ENCODE peak calls at places on chromosomes 2 and 18, in five cellular contexts. J, P, S, K and W are unnamed samples.

GRCh38 chr18:34086370-34086769 is 138.3 kb downstream of the NOL4 start:
- DNase-seq in J (no peak), P (no peak), S (no peak), K (no peak), W (no peak)

GRCh38 chr2:152718909-152719645 is 657 bp downstream of the ARL6IP6 start:
- DNase-seq in J (no peak), P (peak; percentile 45), S (no peak), K (no peak), W (no peak)

GRCh38 chr2:172219201-172219600 is 116.5 kb upstream of the DLX2 start:
- DNase-seq in J (no peak), P (no peak), S (no peak), K (no peak), W (no peak)

GRCh38 chr18:54671291-54671881 is 80.3 kb downstream of the DYNAP start:
- DNase-seq in J (peak; percentile 7), P (peak; percentile 20), S (no peak), K (no peak), W (no peak)

GRCh38 chr2:168186452-168186851 is 60.9 kb downstream of the STK39 start:
- DNase-seq in J (no peak), P (no peak), S (no peak), K (no peak), W (no peak)

GRCh38 chr2:18049325-18049724 is 170.9 kb downstream of the KCNS3 start:
- DNase-seq in J (no peak), P (no peak), S (no peak), K (no peak), W (no peak)

GRCh38 chr2:169080250-169081035 is 11.1 kb downstream of the DHRS9 start:
- DNase-seq in J (no peak), P (no peak), S (no peak), K (no peak), W (no peak)

GRCh38 chr2:26477911-26478253 is at the start of gene OTOF:
- DNase-seq in J (no peak), P (peak; percentile 79), S (no peak), K (peak; percentile 33), W (no peak)

GRCh38 chr2:72989770-72990556 is 72.6 kb downstream of the EMX1 start:
- DNase-seq in J (no peak), P (no peak), S (no peak), K (no peak), W (peak; percentile 5)

GRCh38 chr2:20603791-20604190 is 47.1 kb downstream of the HS1BP3 start:
- DNase-seq in J (no peak), P (no peak), S (no peak), K (no peak), W (no peak)

GRCh38 chr2:173544621-173545363 is 190.1 kb downstream of the CDCA7 start:
- DNase-seq in J (no peak), P (no peak), S (no peak), K (no peak), W (no peak)

GRCh38 chr2:126907671-126908070 is 9.0 kb downstream of the TEX51 start:
- DNase-seq in J (no peak), P (no peak), S (no peak), K (no peak), W (no peak)